ENCODE peak calls at places on chromosomes 1 and 21, in four cellular contexts. X, G, J and T are unnamed samples.

GRCh38 chr1:24745711-24746582 is 700 bp downstream of the CLIC4 start:
- DNase-seq in X (peak), G (no peak), J (peak), T (peak)

GRCh38 chr1:59687081-59687480 is 127.7 kb upstream of the HOOK1 start:
- DNase-seq in X (no peak), G (no peak), J (no peak), T (no peak)

GRCh38 chr1:84504580-84505021 is 1.6 kb upstream of the SPATA1 start:
- DNase-seq in X (no peak), G (no peak), J (no peak), T (no peak)

GRCh38 chr1:25737151-25737550 is 62.8 kb upstream of the SELENON start:
- DNase-seq in X (no peak), G (no peak), J (no peak), T (no peak)

GRCh38 chr1:245710961-245711903 is 556.4 kb downstream of the KIF26B start:
- DNase-seq in X (no peak), G (no peak), J (no peak), T (no peak)

GRCh38 chr1:109954180-109954579 is 30.4 kb upstream of the AHCYL1 start:
- DNase-seq in X (no peak), G (no peak), J (no peak), T (no peak)

GRCh38 chr1:233140519-233140918 is 155.0 kb downstream of the PCNX2 start:
- DNase-seq in X (no peak), G (no peak), J (no peak), T (no peak)

GRCh38 chr21:38766987-38767722 is 38.6 kb upstream of the ETS2 start:
- DNase-seq in X (no peak), G (peak), J (peak), T (peak)

GRCh38 chr1:2977886-2978611 is 43.2 kb upstream of the ACTRT2 start:
- DNase-seq in X (no peak), G (no peak), J (no peak), T (no peak)

GRCh38 chr1:171948491-171948890 is 107.2 kb downstream of the DNM3 start:
- DNase-seq in X (no peak), G (no peak), J (no peak), T (no peak)

GRCh38 chr1:45752014-45752413 is 1.6 kb upstream of the IPP start:
- DNase-seq in X (no peak), G (no peak), J (no peak), T (no peak)

GRCh38 chr1:50246869-50247268 is 138.1 kb downstream of the ELAVL4 start:
- DNase-seq in X (no peak), G (no peak), J (no peak), T (no peak)